ENCODE peak calls at places on chromosomes 11 and 22, in eight cellular contexts. S is heart left ventricle; C is AML-193; J is NCI-H1092 treated with DMSO at 0.1 percent for 48 hours; A is stimulated activated CD4-positive, alpha-beta T cell treated with anti-CD3 and anti-CD28 coated beads, Interleukin-15, amount 100 ng/mL, for 1 hour; I is activated CD8-positive, alpha-beta memory T cell treated with anti-CD3 and anti-CD28 coated beads, Interleukin-2, amount 50 U/mL, for 48 hours; G is glutamatergic neuron; W is A172. H is an unnamed sample.

GRCh38 chr11:65366340-65366773 is 11.8 kb downstream of the TIGD3 start:
- DNase-seq in C (peak; percentile 85), G (no peak), A (no peak), I (no peak), W (peak; percentile 71), S (no peak), J (peak; percentile 85), H (peak; percentile 80)

GRCh38 chr11:20274031-20274430 is 89.5 kb upstream of the HTATIP2 start:
- DNase-seq in S (no peak), C (no peak), J (peak; percentile 48), A (no peak), G (no peak), W (no peak), I (no peak), H (no peak)

GRCh38 chr11:45382133-45382878 is 96.2 kb upstream of the SYT13 start:
- DNase-seq in I (no peak), A (no peak), W (no peak), G (no peak), J (no peak), C (no peak), S (no peak), H (no peak)

GRCh38 chr11:14435717-14436116 is 63.9 kb downstream of the COPB1 start:
- DNase-seq in J (no peak), W (no peak), G (no peak), C (peak; percentile 54), S (no peak), A (no peak), I (no peak), H (no peak)

GRCh38 chr11:9895016-9895415 is 231.1 kb downstream of the SWAP70 start:
- DNase-seq in S (no peak), G (no peak), I (no peak), A (no peak), J (no peak), W (peak; percentile 75), C (no peak), H (no peak)

GRCh38 chr11:131938321-131938751 is 567.9 kb downstream of the NTM start:
- DNase-seq in C (no peak), W (no peak), G (no peak), I (no peak), S (no peak), A (no peak), J (no peak), H (no peak)

GRCh38 chr22:23180301-23180892 is at the start of gene BCR:
- DNase-seq in C (peak; percentile 23), G (peak; percentile 84), S (peak; percentile 76), I (peak; percentile 72), J (peak; percentile 41), A (peak; percentile 55), W (no peak), H (no peak)

GRCh38 chr11:103648670-103649400 is 387.6 kb upstream of the DDI1 start:
- DNase-seq in G (no peak), I (no peak), A (no peak), W (peak; percentile 81), S (no peak), C (no peak), J (no peak), H (no peak)

GRCh38 chr11:105211806-105212531 is 72.4 kb upstream of the CARD18 start:
- DNase-seq in W (no peak), I (no peak), C (no peak), S (no peak), A (no peak), J (no peak), G (no peak), H (peak; percentile 4)

GRCh38 chr11:79809487-79809886 is 368.7 kb upstream of the TENM4 start:
- DNase-seq in G (no peak), S (no peak), C (no peak), A (no peak), J (peak; percentile 5), I (no peak), W (no peak), H (peak; percentile 75)

GRCh38 chr22:43449831-43450225 is 38.0 kb downstream of the MPPED1 start:
- DNase-seq in S (no peak), G (no peak), J (no peak), W (no peak), I (no peak), C (no peak), A (no peak), H (no peak)

GRCh38 chr22:40620464-40621046 is 16.0 kb downstream of the MRTFA start:
- DNase-seq in A (no peak), S (no peak), C (no peak), W (peak; percentile 16), G (no peak), J (no peak), I (no peak), H (no peak)

GRCh38 chr22:28884754-28885375 is 1.5 kb downstream of the ZNRF3 start:
- DNase-seq in J (no peak), G (no peak), A (no peak), I (no peak), S (no peak), W (no peak), C (no peak), H (no peak)

GRCh38 chr11:73230931-73231330 is 12.8 kb downstream of the P2RY2 start:
- DNase-seq in W (no peak), S (peak; percentile 4), G (peak; percentile 6), C (no peak), I (peak; percentile 35), J (no peak), A (no peak), H (no peak)

GRCh38 chr11:76744186-76745058 is 38.7 kb upstream of the TSKU start:
- DNase-seq in I (no peak), A (no peak), G (no peak), C (no peak), S (no peak), W (no peak), J (no peak), H (no peak)